ENCODE peak calls at places on chromosome 21, in five cellular contexts. F is neural progenitor cell, Z is Panc1, T is BE2C, U is hepatocyte. N is an unnamed sample. For H3K36me3, the result is how much of the 10 kb centered on the place peaks cover.

GRCh38 chr21:39114871-39115658 is 68.2 kb downstream of the PSMG1 start:
- DNase-seq in F (no peak), Z (no peak), T (no peak), U (no peak), N (peak)

GRCh38 chr21:42143111-42143510 is 72.0 kb downstream of the UMODL1 start:
- DNase-seq in F (no peak), Z (no peak), T (no peak), U (no peak), N (no peak)

GRCh38 chr21:16476056-16476850 is 746.5 kb downstream of the USP25 start:
- DNase-seq in F (no peak), Z (no peak), T (no peak), U (no peak), N (no peak)

GRCh38 chr21:18759751-18760161 is 356.2 kb upstream of the TMPRSS15 start:
- DNase-seq in F (no peak), Z (no peak), T (no peak), U (no peak), N (no peak)

GRCh38 chr21:38660333-38661295 is 145.1 kb upstream of the ETS2 start:
- DNase-seq in F (peak), Z (no peak), T (no peak), U (peak), N (no peak)

GRCh38 chr21:20250337-20250736 is 747.9 kb upstream of the NCAM2 start:
- DNase-seq in F (no peak), Z (no peak), T (no peak), U (no peak), N (no peak)

GRCh38 chr21:37208056-37208705 is 59.0 kb downstream of the VPS26C start:
- DNase-seq in F (no peak), Z (no peak), T (peak), U (no peak), N (no peak)

GRCh38 chr21:32414579-32415358 is 2.3 kb downstream of the EVA1C start:
- DNase-seq in F (peak), Z (no peak), T (no peak), U (peak), N (peak)

GRCh38 chr21:37530901-37531351 is 164.4 kb downstream of the DYRK1A start:
- DNase-seq in F (peak), Z (no peak), T (no peak), U (no peak), N (no peak)

GRCh38 chr21:31142600-31142999 is 104.3 kb upstream of the KRTAP19-8 start:
- DNase-seq in F (peak), Z (no peak), T (peak), U (no peak), N (no peak)

GRCh38 chr21:34800797-34801518 is 132.2 kb downstream of the CLIC6 start:
- DNase-seq in F (no peak), Z (no peak), T (no peak), U (peak), N (peak)

GRCh38 chr21:17901458-17902092 is 82.4 kb upstream of the C21orf91 start:
- DNase-seq in F (no peak), Z (no peak), T (no peak), U (no peak), N (peak)

GRCh38 chr21:34836103-34836932 is 167.5 kb downstream of the CLIC6 start:
- DNase-seq in F (no peak), Z (peak), T (no peak), U (peak), N (peak)

GRCh38 chr21:38955495-38955894 is 149.8 kb downstream of the ETS2 start:
- DNase-seq in F (no peak), Z (no peak), T (no peak), U (peak), N (peak)

GRCh38 chr21:46079357-46080170 is 18.3 kb upstream of the COL6A2 start:
- DNase-seq in F (no peak), Z (no peak), T (peak), U (peak), N (no peak)

GRCh38 chr21:26443867-26444266 is 129.2 kb downstream of the CYYR1 start:
- DNase-seq in F (no peak), Z (no peak), T (no peak), U (no peak), N (peak)

GRCh38 chr21:42309753-42310213 is 5.4 kb downstream of the TFF3 start:
- DNase-seq in F (peak), Z (peak), T (peak), U (peak), N (peak)

GRCh38 chr21:32578107-32578691 is 7.1 kb downstream of the TCP10L start:
- DNase-seq in F (peak), Z (no peak), T (peak), U (no peak), N (peak)

GRCh38 chr21:46641656-46642055 is 6.2 kb downstream of the PRMT2 start:
- DNase-seq in F (no peak), Z (no peak), T (no peak), U (no peak), N (no peak)

GRCh38 chr21:46122758-46123683 is 25.1 kb downstream of the COL6A2 start:
- DNase-seq in F (no peak), Z (no peak), T (no peak), U (no peak), N (no peak)

GRCh38 chr21:33149166-33149565 is 79.2 kb downstream of the OLIG1 start:
- DNase-seq in F (peak), Z (no peak), T (no peak), U (no peak), N (no peak)

GRCh38 chr21:46022551-46023107 is 41.1 kb downstream of the COL6A1 start:
- DNase-seq in F (no peak), Z (no peak), T (no peak), U (peak), N (no peak)

GRCh38 chr21:34644815-34645214 is 24.0 kb upstream of the CLIC6 start:
- DNase-seq in F (no peak), Z (no peak), T (no peak), U (no peak), N (no peak)

GRCh38 chr21:34795152-34796141 is 126.7 kb downstream of the CLIC6 start:
- DNase-seq in F (no peak), Z (no peak), T (no peak), U (peak), N (peak)

GRCh38 chr21:41864311-41865001 is 14.7 kb downstream of the PRDM15 start:
- DNase-seq in F (no peak), Z (no peak), T (no peak), U (no peak), N (no peak)

GRCh38 chr21:45923146-45923545 is 58.4 kb upstream of the COL6A1 start:
- DNase-seq in F (peak), Z (no peak), T (peak), U (peak), N (peak)

GRCh38 chr21:39022035-39022900 is 161.0 kb downstream of the PSMG1 start:
- DNase-seq in F (no peak), Z (no peak), T (no peak), U (no peak), N (no peak)

GRCh38 chr21:38351961-38352521 is 95.2 kb downstream of the KCNJ15 start:
- DNase-seq in F (no peak), Z (no peak), T (no peak), U (no peak), N (peak)

GRCh38 chr21:16084776-16085364 is 355.1 kb downstream of the USP25 start:
- DNase-seq in F (no peak), Z (no peak), T (no peak), U (no peak), N (peak)

GRCh38 chr21:15059397-15059796 is 5.4 kb downstream of the NRIP1 start:
- DNase-seq in F (no peak), Z (no peak), T (no peak), U (no peak), N (no peak)

GRCh38 chr21:15062566-15062965 is 2.2 kb downstream of the NRIP1 start:
- DNase-seq in F (no peak), Z (no peak), T (no peak), U (no peak), N (peak)

GRCh38 chr21:15061284-15061683 is 3.5 kb downstream of the NRIP1 start:
- DNase-seq in F (no peak), Z (no peak), T (no peak), U (no peak), N (no peak)

GRCh38 chr21:15061747-15062146 is 3.1 kb downstream of the NRIP1 start:
- DNase-seq in F (no peak), Z (no peak), T (no peak), U (no peak), N (no peak)

DNA sequence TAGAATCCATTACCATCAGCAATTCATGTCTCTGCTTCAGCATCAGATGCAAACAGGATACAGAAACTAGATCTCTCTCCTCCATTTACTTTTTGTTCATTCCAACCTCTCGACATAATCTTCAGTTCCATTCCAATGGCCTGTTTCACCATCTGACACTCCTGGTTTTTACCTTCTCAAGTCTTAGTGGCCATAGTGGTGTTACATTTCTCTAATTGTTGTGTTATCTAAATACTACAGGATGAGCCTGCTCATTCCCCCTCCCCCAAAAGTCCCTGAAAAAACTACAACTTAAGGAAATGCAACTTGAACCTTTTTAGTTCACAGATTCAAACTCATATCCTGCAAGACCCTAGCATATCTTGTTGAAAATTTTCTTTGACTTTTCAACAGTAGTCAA is 4.0 kb downstream of the NRIP1 start:
- DNase-seq in F (no peak), Z (no peak), T (no peak), U (no peak), N (peak)
- H3K4me3 ChIP-seq in F (peak), Z (peak), T (no peak), U (no peak), N (no peak)

DNA sequence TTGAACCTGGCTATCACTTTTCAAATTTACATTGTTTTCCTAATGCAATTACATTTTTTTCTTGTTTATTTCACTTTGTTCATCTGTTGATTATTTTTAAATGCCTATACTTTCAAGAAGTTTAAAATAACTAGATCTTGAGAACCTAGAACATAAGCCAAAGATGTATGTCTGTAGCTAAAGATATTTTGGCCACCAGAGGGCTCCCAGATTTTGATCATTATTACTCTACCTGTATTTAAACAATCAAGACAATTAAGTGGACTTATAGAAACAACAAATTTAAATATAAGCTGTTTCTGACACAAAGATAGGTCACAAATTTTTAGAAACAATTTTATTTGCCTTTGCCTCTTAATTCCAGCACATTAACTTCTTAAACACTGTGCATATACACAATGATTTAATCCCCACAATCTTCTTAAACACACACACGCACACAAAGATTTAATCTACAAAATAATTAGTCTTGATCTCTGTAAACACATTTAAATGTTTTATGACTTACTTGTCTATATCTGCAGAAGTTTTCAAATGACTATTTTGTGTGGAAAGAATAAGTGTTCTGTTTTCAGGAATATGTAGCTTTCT is 380.0 kb downstream of the DSCAM start:
- DNase-seq in F (peak), Z (peak), T (no peak), U (peak), N (peak)
- TF ChIP-seq CTCF in F (peak), Z (peak), T (no peak), U (peak), N (peak)

GRCh38 chr21:44804762-44805161 is 3.1 kb upstream of the UBE2G2 start:
- DNase-seq in F (no peak), Z (no peak), T (peak), U (no peak), N (no peak)

GRCh38 chr21:44803651-44804050 is 2.0 kb upstream of the UBE2G2 start:
- DNase-seq in F (no peak), Z (no peak), T (no peak), U (no peak), N (no peak)

GRCh38 chr21:44805226-44805625 is 3.6 kb upstream of the UBE2G2 start:
- DNase-seq in F (no peak), Z (no peak), T (no peak), U (no peak), N (no peak)

GRCh38 chr21:44802396-44803153 is 955 bp upstream of the UBE2G2 start:
- DNase-seq in F (peak), Z (no peak), T (peak), U (peak), N (no peak)

GRCh38 chr21:44805859-44806258 is 4.2 kb upstream of the UBE2G2 start:
- DNase-seq in F (no peak), Z (no peak), T (no peak), U (no peak), N (no peak)
- H3K36me3 ChIP-seq in F (under half), Z (under half), T (half or more), U (under half), N (under half)

GRCh38 chr21:29125199-29125598 is 5.2 kb upstream of the MAP3K7CL start:
- DNase-seq in F (no peak), Z (no peak), T (no peak), U (no peak), N (no peak)
- H3K4me3 ChIP-seq in F (no peak), Z (no peak), T (no peak), U (no peak), N (no peak)

DNA sequence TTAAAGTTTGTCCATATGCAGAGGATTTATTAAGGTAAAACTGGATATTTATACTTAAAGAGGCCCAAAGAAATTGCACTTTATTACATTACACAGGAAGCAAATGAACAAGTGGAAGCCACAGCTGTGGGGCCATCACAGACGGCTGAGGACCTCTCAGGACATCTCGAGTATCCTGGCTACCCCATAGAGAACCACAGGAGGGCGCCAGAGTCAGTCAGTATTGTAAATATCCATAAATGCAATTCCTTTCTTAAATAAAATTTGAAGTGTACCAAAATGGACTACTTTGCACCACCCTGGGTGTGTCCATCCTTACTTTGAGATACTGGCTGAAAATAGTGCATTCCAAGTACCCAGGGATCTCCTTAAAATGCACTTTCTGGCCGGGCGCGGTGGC is 257.2 kb downstream of the MRPL39 start:
- DNase-seq in F (peak), Z (no peak), T (peak), U (peak), N (no peak)
- TF ChIP-seq CTCF in F (peak), Z (peak), T (peak), U (peak), N (peak)

GRCh38 chr21:35855463-35855862 is 204.9 kb downstream of the SETD4 start:
- DNase-seq in F (no peak), Z (no peak), T (no peak), U (no peak), N (no peak)

GRCh38 chr21:35857082-35857481 is 203.2 kb downstream of the SETD4 start:
- DNase-seq in F (no peak), Z (no peak), T (no peak), U (peak), N (no peak)

GRCh38 chr21:35852820-35853219 is 207.5 kb downstream of the SETD4 start:
- DNase-seq in F (no peak), Z (no peak), T (no peak), U (no peak), N (no peak)

GRCh38 chr21:35853321-35853922 is 206.9 kb downstream of the SETD4 start:
- DNase-seq in F (no peak), Z (no peak), T (no peak), U (no peak), N (no peak)

GRCh38 chr21:35854281-35854680 is 206.0 kb downstream of the SETD4 start:
- DNase-seq in F (no peak), Z (no peak), T (no peak), U (no peak), N (no peak)
- H3K36me3 ChIP-seq in F (under half), Z (under half), T (under half), U (under half), N (under half)